ENCODE peak calls at places on chromosomes 5 and 9, in ten cellular contexts. O, D, P, L, I, B, W, X, K and Q are unnamed samples.

GRCh38 chr9:3751125-3751758 is 225.4 kb upstream of the RFX3 start:
- DNase-seq in O (no peak), D (no peak), P (no peak), L (peak; percentile 66), I (no peak), B (peak; percentile 65), W (peak; percentile 24), X (no peak), K (no peak), Q (no peak)

GRCh38 chr9:120909904-120910303 is 16.7 kb downstream of the TRAF1 start:
- DNase-seq in O (no peak), D (no peak), P (no peak), L (no peak), I (no peak), B (no peak), W (no peak), X (no peak), K (no peak), Q (peak; percentile 39)

GRCh38 chr9:121857941-121858340 is 206.5 kb downstream of the DAB2IP start:
- DNase-seq in O (no peak), D (no peak), P (no peak), L (no peak), I (no peak), B (no peak), W (no peak), X (no peak), K (no peak), Q (no peak)

GRCh38 chr5:81151546-81151945 is 81.6 kb upstream of the CKMT2 start:
- DNase-seq in O (no peak), D (no peak), P (no peak), L (peak; percentile 60), I (no peak), B (peak; percentile 36), W (no peak), X (no peak), K (no peak), Q (no peak)

GRCh38 chr9:75866273-75866871 is 24.1 kb upstream of the PCSK5 start:
- DNase-seq in O (no peak), D (peak; percentile 29), P (no peak), L (peak; percentile 66), I (no peak), B (peak; percentile 44), W (peak; percentile 81), X (no peak), K (no peak), Q (peak; percentile 5)

GRCh38 chr5:132103969-132104391 is 30.4 kb downstream of the CSF2 start:
- DNase-seq in O (no peak), D (no peak), P (no peak), L (no peak), I (no peak), B (peak; percentile 27), W (no peak), X (no peak), K (no peak), Q (no peak)

GRCh38 chr5:87300744-87301143 is 33.1 kb downstream of the RASA1 start:
- DNase-seq in O (no peak), D (no peak), P (no peak), L (peak; percentile 78), I (no peak), B (peak; percentile 98), W (no peak), X (no peak), K (no peak), Q (no peak)

GRCh38 chr5:88682797-88683496 is 200.0 kb downstream of the MEF2C start:
- DNase-seq in O (no peak), D (no peak), P (no peak), L (no peak), I (no peak), B (no peak), W (peak; percentile 8), X (no peak), K (no peak), Q (no peak)

GRCh38 chr5:135246923-135247795 is 151.9 kb downstream of the MACROH2A1 start:
- DNase-seq in O (no peak), D (peak; percentile 21), P (no peak), L (peak; percentile 90), I (no peak), B (peak; percentile 98), W (no peak), X (peak; percentile 65), K (no peak), Q (no peak)

GRCh38 chr9:120920495-120921178 is 6.0 kb downstream of the TRAF1 start:
- DNase-seq in O (no peak), D (no peak), P (no peak), L (no peak), I (no peak), B (no peak), W (no peak), X (no peak), K (no peak), Q (no peak)

GRCh38 chr5:154262376-154262775 is 71.8 kb downstream of the GALNT10 start:
- DNase-seq in O (no peak), D (no peak), P (no peak), L (no peak), I (no peak), B (no peak), W (no peak), X (no peak), K (no peak), Q (no peak)

GRCh38 chr5:173499471-173500212 is 116.8 kb downstream of the BOD1 start:
- DNase-seq in O (peak; percentile 42), D (peak; percentile 83), P (no peak), L (no peak), I (no peak), B (no peak), W (no peak), X (peak; percentile 45), K (peak; percentile 46), Q (no peak)

GRCh38 chr5:81751836-81752643 is 1.1 kb upstream of the SSBP2 start:
- DNase-seq in O (no peak), D (peak; percentile 30), P (no peak), L (peak; percentile 21), I (no peak), B (peak; percentile 50), W (peak; percentile 55), X (no peak), K (no peak), Q (no peak)

GRCh38 chr9:135017916-135018915 is 69.3 kb upstream of the OLFM1 start:
- DNase-seq in O (no peak), D (no peak), P (no peak), L (no peak), I (no peak), B (peak; percentile 15), W (no peak), X (peak; percentile 39), K (no peak), Q (no peak)
- H3K4me1 ChIP-seq in O (no peaks in the 10 kb centered on the region), D (no peaks in the 10 kb centered on the region), P (no peaks in the 10 kb centered on the region), L (no peaks in the 10 kb centered on the region), I (no peaks in the 10 kb centered on the region), B (no peaks in the 10 kb centered on the region), W (no peaks in the 10 kb centered on the region), X (peaks cover 3% of the 10 kb centered on the region), K (no peaks in the 10 kb centered on the region), Q (no peaks in the 10 kb centered on the region)

GRCh38 chr9:106718996-106719395 is 144.0 kb upstream of the ZNF462 start:
- DNase-seq in O (no peak), D (no peak), P (no peak), L (peak; percentile 63), I (no peak), B (peak; percentile 43), W (no peak), X (no peak), K (no peak), Q (no peak)

GRCh38 chr9:106713206-106713605 is 149.8 kb upstream of the ZNF462 start:
- DNase-seq in O (no peak), D (no peak), P (no peak), L (no peak), I (no peak), B (no peak), W (no peak), X (no peak), K (no peak), Q (no peak)

GRCh38 chr9:106722051-106722753 is 140.8 kb upstream of the ZNF462 start:
- DNase-seq in O (no peak), D (no peak), P (no peak), L (peak; percentile 33), I (no peak), B (no peak), W (no peak), X (no peak), K (no peak), Q (no peak)

GRCh38 chr9:106716820-106717219 is 146.1 kb upstream of the ZNF462 start:
- DNase-seq in O (no peak), D (no peak), P (no peak), L (no peak), I (no peak), B (peak; percentile 9), W (no peak), X (no peak), K (no peak), Q (no peak)

GRCh38 chr9:106717686-106718085 is 145.3 kb upstream of the ZNF462 start:
- DNase-seq in O (no peak), D (no peak), P (no peak), L (peak; percentile 86), I (no peak), B (peak; percentile 58), W (peak; percentile 28), X (no peak), K (no peak), Q (no peak)
- H3K4me3 ChIP-seq in O (no peak overlapping the region), D (no peak overlapping the region), P (no peak overlapping the region), L (no peak overlapping the region), I (no peak overlapping the region), B (no peak overlapping the region), W (no peak overlapping the region), X (no peak overlapping the region), K (no peak overlapping the region), Q (no peak overlapping the region)

GRCh38 chr9:110031511-110032173 is 176.3 kb downstream of the C9orf152 start:
- DNase-seq in O (no peak), D (no peak), P (no peak), L (peak; percentile 55), I (no peak), B (peak; percentile 89), W (no peak), X (no peak), K (no peak), Q (no peak)
- H3K4me1 ChIP-seq in O (peaks cover 47% of the 10 kb centered on the region), D (no peaks in the 10 kb centered on the region), P (peaks cover 47% of the 10 kb centered on the region), L (peaks cover 15% of the 10 kb centered on the region), I (peaks cover 17% of the 10 kb centered on the region), B (peaks cover 60% of the 10 kb centered on the region), W (peaks cover 11% of the 10 kb centered on the region), X (peaks cover 17% of the 10 kb centered on the region), K (peaks cover 10% of the 10 kb centered on the region), Q (peaks cover 3% of the 10 kb centered on the region)

DNA sequence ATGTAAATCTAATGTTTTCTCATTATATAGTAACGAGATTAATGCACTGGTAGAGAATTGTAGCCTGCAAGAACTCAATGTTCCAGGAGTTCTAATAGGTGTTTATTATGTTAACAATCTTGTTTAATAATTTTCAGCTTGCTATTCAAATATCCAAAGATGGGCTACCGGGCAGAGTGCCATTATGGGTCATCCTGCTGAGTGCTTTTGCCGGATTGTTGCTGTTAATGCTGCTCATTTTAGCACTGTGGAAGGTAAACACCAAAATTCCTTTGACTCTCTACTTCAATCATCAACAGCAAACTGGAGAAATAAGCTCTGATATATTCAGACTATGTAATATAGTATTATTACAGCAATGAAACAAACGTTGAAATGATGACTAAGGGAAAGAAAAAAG is 41.9 kb upstream of the ITGA2 start:
- DNase-seq in O (no peak), D (no peak), P (no peak), L (no peak), I (no peak), B (peak; percentile 34), W (no peak), X (no peak), K (no peak), Q (no peak)
- H3K4me3 ChIP-seq in O (no peak overlapping the region), D (no peak overlapping the region), P (no peak overlapping the region), L (no peak overlapping the region), I (no peak overlapping the region), B (no peak overlapping the region), W (no peak overlapping the region), X (no peak overlapping the region), K (no peak overlapping the region), Q (no peak overlapping the region)